ENCODE peak calls at places on chromosomes 5 and 9, in ten cellular contexts. M, G, Q, C, L, B, W, R, Y and J are unnamed samples.

GRCh38 chr5:57176350-57176857 is 2.5 kb downstream of the GPBP1 start:
- DNase-seq in M (no peak), G (no peak), Q (no peak), C (no peak), L (no peak), B (no peak), W (no peak), R (no peak), Y (peak), J (no peak)

GRCh38 chr9:98962181-98962560 is 18.5 kb downstream of the COL15A1 start:
- DNase-seq in M (no peak), G (no peak), Q (no peak), C (no peak), L (no peak), B (no peak), W (no peak), R (no peak), Y (peak), J (no peak)

GRCh38 chr9:122835313-122835731 is 6.9 kb upstream of the PDCL start:
- DNase-seq in M (no peak), G (no peak), Q (peak), C (no peak), L (no peak), B (no peak), W (no peak), R (no peak), Y (no peak), J (no peak)

GRCh38 chr9:91164724-91165520 is 196.8 kb downstream of the AUH start:
- DNase-seq in M (peak), G (no peak), Q (peak), C (peak), L (no peak), B (peak), W (peak), R (peak), Y (peak), J (peak)

GRCh38 chr9:93645921-93646639 is 69.7 kb downstream of the PHF2 start:
- DNase-seq in M (no peak), G (no peak), Q (peak), C (peak), L (no peak), B (peak), W (no peak), R (no peak), Y (no peak), J (no peak)

GRCh38 chr5:168446987-168447386 is 39.3 kb upstream of the RARS1 start:
- DNase-seq in M (no peak), G (no peak), Q (no peak), C (no peak), L (no peak), B (no peak), W (no peak), R (no peak), Y (no peak), J (no peak)

GRCh38 chr9:14989811-14990210 is 79.6 kb upstream of the FREM1 start:
- DNase-seq in M (no peak), G (no peak), Q (no peak), C (no peak), L (no peak), B (no peak), W (no peak), R (no peak), Y (no peak), J (no peak)

GRCh38 chr5:135243194-135244191 is 155.5 kb downstream of the MACROH2A1 start:
- DNase-seq in M (no peak), G (no peak), Q (peak), C (peak), L (peak), B (no peak), W (no peak), R (no peak), Y (no peak), J (no peak)

GRCh38 chr5:127912411-127912810 is 171.2 kb upstream of the SLC12A2 start:
- DNase-seq in M (no peak), G (no peak), Q (no peak), C (no peak), L (no peak), B (no peak), W (no peak), R (no peak), Y (no peak), J (no peak)

GRCh38 chr5:157549283-157549629 is 26.3 kb downstream of the ADAM19 start:
- DNase-seq in M (no peak), G (no peak), Q (no peak), C (no peak), L (no peak), B (no peak), W (no peak), R (no peak), Y (peak), J (no peak)

GRCh38 chr9:133023117-133023890 is 7.5 kb upstream of the GTF3C5 start:
- DNase-seq in M (no peak), G (no peak), Q (no peak), C (no peak), L (no peak), B (no peak), W (no peak), R (peak), Y (no peak), J (no peak)

GRCh38 chr5:128665747-128666355 is 127.8 kb upstream of the FBN2 start:
- DNase-seq in M (no peak), G (no peak), Q (no peak), C (no peak), L (no peak), B (no peak), W (no peak), R (no peak), Y (no peak), J (no peak)

GRCh38 chr9:136509549-136509948 is 26.7 kb upstream of the SEC16A start:
- DNase-seq in M (no peak), G (no peak), Q (no peak), C (no peak), L (no peak), B (no peak), W (no peak), R (no peak), Y (no peak), J (no peak)

GRCh38 chr5:69138796-69139195 is 28.2 kb upstream of the CCNB1 start:
- DNase-seq in M (no peak), G (no peak), Q (no peak), C (no peak), L (no peak), B (no peak), W (no peak), R (no peak), Y (no peak), J (no peak)

GRCh38 chr9:120715331-120715924 is 1.2 kb upstream of the MEGF9 start:
- DNase-seq in M (no peak), G (peak), Q (peak), C (peak), L (peak), B (no peak), W (peak), R (no peak), Y (peak), J (no peak)

GRCh38 chr5:172185096-172185461 is 2.9 kb downstream of the STK10 start:
- DNase-seq in M (no peak), G (no peak), Q (no peak), C (no peak), L (no peak), B (no peak), W (no peak), R (no peak), Y (no peak), J (no peak)

GRCh38 chr5:95759634-95760033 is 28.5 kb downstream of the RHOBTB3 start:
- DNase-seq in M (no peak), G (no peak), Q (no peak), C (no peak), L (no peak), B (no peak), W (no peak), R (no peak), Y (peak), J (no peak)

GRCh38 chr5:5886812-5887486 is 464.5 kb downstream of the ICE1 start:
- DNase-seq in M (no peak), G (peak), Q (no peak), C (no peak), L (no peak), B (peak), W (peak), R (peak), Y (no peak), J (peak)

GRCh38 chr5:32030226-32030625 is 143.9 kb downstream of the GOLPH3 start:
- DNase-seq in M (no peak), G (no peak), Q (peak), C (no peak), L (no peak), B (no peak), W (no peak), R (no peak), Y (no peak), J (no peak)

GRCh38 chr5:130035388-130035787 is 131.1 kb downstream of the CHSY3 start:
- DNase-seq in M (no peak), G (no peak), Q (no peak), C (no peak), L (no peak), B (no peak), W (no peak), R (no peak), Y (no peak), J (no peak)

GRCh38 chr9:35935755-35936509 is 22.0 kb downstream of the OR2S2 start:
- DNase-seq in M (no peak), G (no peak), Q (no peak), C (no peak), L (no peak), B (no peak), W (no peak), R (no peak), Y (peak), J (no peak)

GRCh38 chr9:124489222-124489621 is 18.0 kb downstream of the NR5A1 start:
- DNase-seq in M (no peak), G (peak), Q (no peak), C (no peak), L (no peak), B (no peak), W (no peak), R (no peak), Y (peak), J (no peak)

GRCh38 chr5:77170196-77170595 is 40.3 kb upstream of the PDE8B start:
- DNase-seq in M (no peak), G (no peak), Q (no peak), C (no peak), L (no peak), B (no peak), W (no peak), R (no peak), Y (no peak), J (no peak)

GRCh38 chr5:143174714-143175398 is 228.6 kb downstream of the NR3C1 start:
- DNase-seq in M (no peak), G (no peak), Q (no peak), C (no peak), L (no peak), B (no peak), W (no peak), R (no peak), Y (peak), J (no peak)

GRCh38 chr9:92369075-92369474 is 35.3 kb downstream of the OGN start:
- DNase-seq in M (no peak), G (no peak), Q (no peak), C (no peak), L (no peak), B (no peak), W (no peak), R (no peak), Y (no peak), J (no peak)

GRCh38 chr9:127177682-127178265 is 55.3 kb upstream of the ANGPTL2 start:
- DNase-seq in M (no peak), G (no peak), Q (peak), C (peak), L (peak), B (peak), W (no peak), R (no peak), Y (no peak), J (no peak)

GRCh38 chr9:27784999-27785713 is 211.9 kb upstream of the C9orf72 start:
- DNase-seq in M (no peak), G (no peak), Q (no peak), C (no peak), L (no peak), B (no peak), W (no peak), R (no peak), Y (no peak), J (no peak)

GRCh38 chr5:12367973-12368372 is 463.7 kb upstream of the CTNND2 start:
- DNase-seq in M (no peak), G (no peak), Q (no peak), C (no peak), L (no peak), B (no peak), W (no peak), R (no peak), Y (no peak), J (no peak)

GRCh38 chr5:64451551-64451950 is 54.3 kb upstream of the RGS7BP start:
- DNase-seq in M (no peak), G (no peak), Q (no peak), C (no peak), L (no peak), B (no peak), W (no peak), R (no peak), Y (no peak), J (no peak)

GRCh38 chr9:112091805-112092204 is 83.3 kb downstream of the SUSD1 start:
- DNase-seq in M (no peak), G (peak), Q (no peak), C (no peak), L (no peak), B (no peak), W (no peak), R (peak), Y (peak), J (no peak)

GRCh38 chr5:10600629-10601245 is 36.9 kb downstream of the ANKRD33B start:
- DNase-seq in M (no peak), G (no peak), Q (no peak), C (no peak), L (no peak), B (no peak), W (no peak), R (no peak), Y (no peak), J (no peak)

GRCh38 chr9:121876658-121877271 is 216.3 kb downstream of the TTLL11 start:
- DNase-seq in M (no peak), G (peak), Q (no peak), C (no peak), L (peak), B (no peak), W (no peak), R (no peak), Y (peak), J (peak)

GRCh38 chr5:96427823-96428222 is 5.2 kb downstream of the PCSK1 start:
- DNase-seq in M (no peak), G (no peak), Q (no peak), C (no peak), L (no peak), B (no peak), W (no peak), R (peak), Y (peak), J (no peak)

GRCh38 chr5:147780924-147781530 is 1.5 kb downstream of the JAKMIP2 start:
- DNase-seq in M (no peak), G (no peak), Q (no peak), C (no peak), L (no peak), B (no peak), W (no peak), R (no peak), Y (no peak), J (no peak)

GRCh38 chr9:131271506-131271931 is 4.8 kb downstream of the FAM78A start:
- DNase-seq in M (no peak), G (no peak), Q (no peak), C (no peak), L (no peak), B (no peak), W (no peak), R (peak), Y (no peak), J (no peak)

GRCh38 chr5:38265546-38266179 is 7.3 kb downstream of the EGFLAM start:
- DNase-seq in M (peak), G (peak), Q (no peak), C (no peak), L (no peak), B (no peak), W (peak), R (peak), Y (peak), J (peak)

GRCh38 chr5:58683567-58683966 is 100.7 kb downstream of the RAB3C start:
- DNase-seq in M (no peak), G (no peak), Q (no peak), C (no peak), L (no peak), B (no peak), W (no peak), R (no peak), Y (no peak), J (no peak)

GRCh38 chr5:58677650-58678049 is 94.8 kb downstream of the RAB3C start:
- DNase-seq in M (no peak), G (no peak), Q (no peak), C (no peak), L (no peak), B (no peak), W (no peak), R (no peak), Y (no peak), J (no peak)

GRCh38 chr5:58674711-58675110 is 91.8 kb downstream of the RAB3C start:
- DNase-seq in M (no peak), G (no peak), Q (no peak), C (no peak), L (no peak), B (no peak), W (no peak), R (no peak), Y (no peak), J (no peak)

GRCh38 chr5:58681943-58682342 is 99.1 kb downstream of the RAB3C start:
- DNase-seq in M (no peak), G (no peak), Q (no peak), C (no peak), L (no peak), B (no peak), W (no peak), R (no peak), Y (no peak), J (no peak)

GRCh38 chr5:58680503-58680902 is 97.6 kb downstream of the RAB3C start:
- DNase-seq in M (no peak), G (no peak), Q (no peak), C (no peak), L (no peak), B (no peak), W (no peak), R (no peak), Y (no peak), J (no peak)
- TF ChIP-seq POLR2A in M (no peak), G (no peak), Q (no peak), C (no peak), L (no peak), B (no peak), W (no peak), R (no peak), Y (no peak), J (no peak)

GRCh38 chr5:177494356-177495195 is 2.8 kb downstream of the PDLIM7 start:
- DNase-seq in M (peak), G (peak), Q (no peak), C (peak), L (no peak), B (peak), W (peak), R (peak), Y (peak), J (peak)
- TF ChIP-seq POLR2A in M (no peak), G (no peak), Q (no peak), C (no peak), L (no peak), B (no peak), W (no peak), R (no peak), Y (no peak), J (no peak)

GRCh38 chr9:2043881-2044462 is 28.8 kb downstream of the SMARCA2 start:
- DNase-seq in M (no peak), G (no peak), Q (no peak), C (no peak), L (no peak), B (no peak), W (no peak), R (no peak), Y (no peak), J (no peak)
- TF ChIP-seq POLR2A in M (no peak), G (no peak), Q (no peak), C (no peak), L (no peak), B (no peak), W (no peak), R (no peak), Y (no peak), J (no peak)

DNA sequence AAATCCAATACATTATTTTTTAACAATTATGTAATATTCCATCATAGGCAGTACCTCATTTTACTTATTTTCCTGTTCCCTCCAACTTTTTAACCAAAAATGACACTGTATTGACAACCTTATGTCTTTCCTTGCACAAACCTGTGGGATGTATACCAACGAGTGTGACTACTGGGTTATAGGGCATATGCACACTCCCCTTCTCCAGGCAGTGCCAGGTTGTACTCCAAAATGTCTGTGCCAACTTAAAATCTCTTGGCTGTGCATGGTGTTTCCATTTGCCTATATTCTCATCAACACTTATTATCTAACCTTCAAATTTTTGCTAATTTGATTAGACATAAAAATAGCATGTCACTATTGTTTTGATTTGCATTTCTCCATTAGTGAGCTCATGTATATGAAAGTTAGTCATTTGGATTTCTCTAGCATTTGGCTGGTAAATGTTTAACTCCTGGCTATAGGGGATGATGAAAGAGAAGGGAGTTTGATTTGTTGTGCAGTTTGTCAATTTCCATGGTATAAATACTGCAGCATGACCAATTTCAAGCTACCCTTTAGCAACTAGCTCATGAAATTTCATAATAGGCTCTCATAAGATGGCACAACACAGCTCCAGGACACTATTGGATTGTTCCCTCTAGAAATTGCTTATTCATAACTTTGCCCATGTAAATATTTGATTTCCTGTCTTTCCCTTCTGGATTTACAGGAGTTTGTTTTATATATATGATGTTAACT is 129.9 kb downstream of the BAAT start:
- DNase-seq in M (no peak), G (no peak), Q (no peak), C (no peak), L (no peak), B (no peak), W (no peak), R (no peak), Y (no peak), J (no peak)
- TF ChIP-seq POLR2A in M (no peak), G (no peak), Q (no peak), C (no peak), L (no peak), B (no peak), W (no peak), R (no peak), Y (no peak), J (no peak)

GRCh38 chr9:5450360-5451051 is at the start of gene CD274:
- DNase-seq in M (peak), G (peak), Q (peak), C (peak), L (peak), B (peak), W (peak), R (peak), Y (peak), J (peak)
- TF ChIP-seq POLR2A in M (peak), G (no peak), Q (no peak), C (no peak), L (no peak), B (no peak), W (peak), R (peak), Y (peak), J (no peak)